ENCODE peak calls at places on chromosomes 13 and 19, in six cellular contexts. S is right lobe of liver; Z is left ventricle myocardium inferior; J is CD8-positive, alpha-beta memory T cell; Q is heart left ventricle; L is HAP-1. M is an unnamed sample. For H3K9me3, the result is how much of the 10 kb centered on the place peaks cover.

GRCh38 chr13:28744656-28745055 is 25.9 kb upstream of the SLC46A3 start:
- DNase-seq in Q (no peak), L (no peak), S (no peak), J (no peak), Z (no peak), M (no peak)

GRCh38 chr13:114019367-114019766 is 45.5 kb upstream of the C13orf46 start:
- DNase-seq in S (no peak), J (no peak), Q (no peak), L (no peak), Z (no peak), M (no peak)

GRCh38 chr13:94090773-94091172 is 388.7 kb downstream of the DCT start:
- DNase-seq in S (no peak), L (no peak), J (no peak), Z (no peak), Q (no peak), M (no peak)

GRCh38 chr19:58553799-58554493 is 959 bp downstream of the CHMP2A start:
- DNase-seq in Z (peak), L (no peak), S (no peak), Q (no peak), J (no peak), M (no peak)

GRCh38 chr13:42211704-42212103 is 60.2 kb upstream of the AKAP11 start:
- DNase-seq in J (no peak), Z (no peak), S (no peak), L (no peak), Q (no peak), M (no peak)

GRCh38 chr19:37983153-37983552 is 76.1 kb downstream of the SIPA1L3 start:
- DNase-seq in S (no peak), Z (no peak), J (no peak), L (no peak), Q (no peak), M (no peak)

GRCh38 chr13:31114641-31115040 is 47.1 kb downstream of the HSPH1 start:
- DNase-seq in J (no peak), Z (no peak), S (no peak), L (no peak), Q (no peak), M (no peak)

GRCh38 chr13:72864142-72865035 is 82.5 kb downstream of the PIBF1 start:
- DNase-seq in Q (no peak), S (no peak), J (no peak), Z (no peak), L (no peak), M (no peak)

GRCh38 chr19:15748239-15748638 is 10.5 kb downstream of the OR10H3 start:
- DNase-seq in L (no peak), Q (no peak), J (no peak), S (no peak), Z (no peak), M (no peak)

DNA sequence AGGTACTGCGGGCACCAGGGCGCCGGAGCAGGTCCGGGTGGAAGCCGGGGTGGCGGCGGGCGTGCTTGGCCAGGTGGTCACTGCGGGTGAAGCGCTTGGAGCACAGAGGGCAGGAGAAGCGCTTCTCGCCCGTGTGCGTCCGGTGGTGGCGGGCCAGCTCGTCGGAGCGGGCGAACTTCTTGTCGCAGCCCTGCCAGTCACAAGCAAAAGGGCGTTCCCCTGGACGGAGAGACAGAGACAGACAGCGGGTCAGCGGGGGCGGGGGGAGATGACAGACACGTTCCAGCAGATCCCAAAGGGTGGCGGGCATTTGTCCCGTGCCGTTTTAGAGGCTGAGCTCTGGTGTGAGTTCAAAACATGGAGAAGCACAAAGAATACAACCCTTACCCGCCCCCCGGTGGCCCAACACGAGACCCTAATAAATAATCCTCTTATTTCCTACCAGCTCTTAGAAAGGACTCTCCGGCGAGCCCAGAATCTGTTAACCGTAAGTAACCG is 6.3 kb upstream of the REXO1 start:
- DNase-seq in Q (peak), Z (peak), L (no peak), J (no peak), S (peak), M (no peak)
- H3K4me3 ChIP-seq in Q (peak), Z (peak), L (no peak), J (peak), S (no peak), M (no peak)

GRCh38 chr19:57071414-57071813 is 48.4 kb upstream of the USP29 start:
- DNase-seq in Z (no peak), Q (no peak), S (no peak), L (no peak), J (no peak), M (no peak)
- H3K9me3 ChIP-seq in Z (under half), Q (under half), S (under half), L (under half), J (under half), M (under half)

GRCh38 chr19:3606174-3606689 is 443 bp downstream of the TBXA2R start:
- DNase-seq in S (peak), Q (peak), Z (no peak), J (peak), L (no peak), M (no peak)

GRCh38 chr19:3607398-3608078 is 863 bp upstream of the TBXA2R start:
- DNase-seq in L (peak), Q (peak), J (no peak), Z (peak), S (peak), M (no peak)

GRCh38 chr19:3605770-3606169 is 905 bp downstream of the TBXA2R start:
- DNase-seq in J (no peak), Z (no peak), Q (no peak), S (no peak), L (no peak), M (no peak)

GRCh38 chr19:3608079-3608641 is 1.5 kb upstream of the TBXA2R start:
- DNase-seq in J (no peak), S (no peak), Z (no peak), L (no peak), Q (no peak), M (no peak)

GRCh38 chr19:3606690-3607289 is at the start of gene TBXA2R:
- DNase-seq in L (peak), J (peak), Z (peak), S (peak), Q (peak), M (no peak)
- H3K4me3 ChIP-seq in L (peak), J (peak), Z (peak), S (peak), Q (peak), M (peak)

DNA sequence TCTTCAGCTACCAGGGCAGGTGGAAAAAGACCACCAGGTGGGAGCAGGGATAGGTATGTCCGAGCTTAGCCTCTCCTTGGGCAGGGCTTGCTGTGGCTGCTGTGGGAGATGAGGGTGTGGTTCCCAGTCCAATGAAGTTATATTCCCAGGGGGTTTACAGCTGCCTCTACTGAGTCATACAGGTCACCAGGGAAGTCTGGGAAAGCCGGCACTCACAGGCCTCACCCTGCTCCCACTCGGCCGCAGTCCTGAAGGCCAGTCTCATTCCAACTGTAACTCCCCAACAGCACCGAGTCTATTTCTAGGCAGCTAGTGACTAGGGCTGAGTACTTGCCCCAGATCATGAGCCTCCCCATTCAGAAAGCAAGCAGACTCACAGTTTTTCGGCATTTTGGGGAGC is 77.1 kb downstream of the FNDC3A start:
- DNase-seq in S (no peak), J (no peak), L (no peak), Q (no peak), Z (no peak), M (no peak)
- H3K9me3 ChIP-seq in S (under half), J (under half), L (under half), Q (under half), Z (under half), M (under half)